ENCODE peak calls at places on chromosomes 13 and 19, in six cellular contexts. T is colonic mucosa, Z is H1, O is heart left ventricle, N is thoracic aorta, I is tibial artery. Y is an unnamed sample. For H3K4me1, the result is how much of the 10 kb centered on the place peaks cover.

GRCh38 chr13:113086031-113086750 is 19.4 kb upstream of the F7 start:
- DNase-seq in T (no peak), Z (no peak), O (peak), N (no peak), I (no peak), Y (no peak)

GRCh38 chr19:53991224-53992113 is at the start of gene CACNG6:
- DNase-seq in T (no peak), Z (no peak), O (no peak), N (no peak), I (no peak), Y (no peak)

GRCh38 chr19:19866599-19867248 is 1.0 kb downstream of the ZNF253 start:
- DNase-seq in T (peak), Z (peak), O (no peak), N (no peak), I (peak), Y (no peak)

GRCh38 chr13:71320452-71320851 is 546.6 kb downstream of the DACH1 start:
- DNase-seq in T (peak), Z (no peak), O (no peak), N (no peak), I (no peak), Y (no peak)

GRCh38 chr13:113724780-113725315 is 34.2 kb upstream of the TMEM255B start:
- DNase-seq in T (peak), Z (no peak), O (peak), N (peak), I (peak), Y (peak)

GRCh38 chr13:99028890-99029289 is 51.0 kb upstream of the DOCK9 start:
- DNase-seq in T (peak), Z (peak), O (no peak), N (no peak), I (no peak), Y (no peak)

GRCh38 chr19:1621021-1621420 is 15.8 kb upstream of the UQCR11 start:
- DNase-seq in T (no peak), Z (no peak), O (peak), N (no peak), I (no peak), Y (no peak)

GRCh38 chr13:114078501-114079451 is 53.6 kb downstream of the RASA3 start:
- DNase-seq in T (no peak), Z (no peak), O (peak), N (no peak), I (peak), Y (no peak)

GRCh38 chr19:21617740-21618339 is 112.4 kb downstream of the ZNF429 start:
- DNase-seq in T (no peak), Z (no peak), O (no peak), N (no peak), I (no peak), Y (no peak)

GRCh38 chr19:11843741-11844140 is 4.8 kb upstream of the ZNF439 start:
- DNase-seq in T (no peak), Z (no peak), O (no peak), N (no peak), I (no peak), Y (no peak)

GRCh38 chr19:47111081-47111589 is 2.4 kb downstream of the ZC3H4 start:
- DNase-seq in T (peak), Z (no peak), O (peak), N (no peak), I (no peak), Y (no peak)

GRCh38 chr13:113596321-113597200 is 12.0 kb downstream of the TFDP1 start:
- DNase-seq in T (no peak), Z (no peak), O (peak), N (no peak), I (peak), Y (no peak)

GRCh38 chr13:43799191-43799590 is 12.4 kb upstream of the ENOX1 start:
- DNase-seq in T (no peak), Z (no peak), O (no peak), N (no peak), I (no peak), Y (no peak)

GRCh38 chr19:41870401-41870873 is 6.6 kb upstream of the CD79A start:
- DNase-seq in T (no peak), Z (no peak), O (no peak), N (no peak), I (no peak), Y (no peak)

GRCh38 chr19:9911524-9911923 is 24.8 kb downstream of the OLFM2 start:
- DNase-seq in T (no peak), Z (no peak), O (no peak), N (no peak), I (no peak), Y (no peak)

GRCh38 chr19:10719466-10719961 is 1.6 kb downstream of the DNM2 start:
- DNase-seq in T (no peak), Z (no peak), O (no peak), N (no peak), I (no peak), Y (no peak)

GRCh38 chr13:110524484-110525254 is 36.9 kb downstream of the RAB20 start:
- DNase-seq in T (peak), Z (no peak), O (peak), N (no peak), I (no peak), Y (no peak)

GRCh38 chr13:108895220-108895704 is 265.9 kb downstream of the MYO16 start:
- DNase-seq in T (no peak), Z (no peak), O (no peak), N (no peak), I (no peak), Y (peak)

GRCh38 chr13:24148414-24149305 is 11.9 kb upstream of the SPATA13 start:
- DNase-seq in T (no peak), Z (peak), O (no peak), N (no peak), I (no peak), Y (no peak)

GRCh38 chr13:20911037-20911436 is 8.5 kb upstream of the XPO4 start:
- DNase-seq in T (no peak), Z (no peak), O (no peak), N (no peak), I (no peak), Y (no peak)

GRCh38 chr13:44231786-44232516 is 141.7 kb upstream of the SERP2 start:
- DNase-seq in T (peak), Z (peak), O (no peak), N (no peak), I (peak), Y (peak)

GRCh38 chr13:77388944-77389616 is 62.2 kb upstream of the MYCBP2 start:
- DNase-seq in T (no peak), Z (no peak), O (no peak), N (no peak), I (no peak), Y (no peak)

GRCh38 chr19:5908773-5909442 is 4.2 kb downstream of the VMAC start:
- DNase-seq in T (no peak), Z (no peak), O (no peak), N (no peak), I (no peak), Y (no peak)

GRCh38 chr19:5910638-5910907 is 3.5 kb upstream of the CAPS start:
- DNase-seq in T (no peak), Z (no peak), O (no peak), N (no peak), I (no peak), Y (no peak)

GRCh38 chr19:5904302-5905071 is at the start of gene VMAC:
- DNase-seq in T (peak), Z (peak), O (peak), N (peak), I (peak), Y (peak)

GRCh38 chr19:5905072-5905778 is 553 bp downstream of the VMAC start:
- DNase-seq in T (no peak), Z (no peak), O (no peak), N (no peak), I (no peak), Y (no peak)

DNA sequence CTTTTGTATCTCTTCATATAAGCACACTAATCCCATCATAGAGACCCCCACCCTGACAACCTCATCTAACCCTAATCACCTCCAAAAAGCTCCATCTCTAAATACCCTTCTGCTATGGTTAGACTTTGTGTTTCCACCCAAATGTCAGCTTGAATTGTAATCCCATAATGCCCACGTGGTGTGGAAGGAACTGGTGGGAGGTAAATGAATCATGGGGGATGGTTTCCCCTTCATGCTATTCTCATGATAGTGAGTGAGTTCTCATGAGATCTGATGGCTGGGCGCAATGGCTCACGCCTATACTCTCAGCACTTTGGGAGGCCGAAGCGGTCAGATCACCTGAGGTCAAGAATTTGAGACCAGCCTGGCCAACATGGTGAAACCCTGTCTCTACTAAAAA is 2.5 kb downstream of the VMAC start:
- DNase-seq in T (no peak), Z (no peak), O (no peak), N (no peak), I (no peak), Y (no peak)
- H3K4me1 ChIP-seq in T (under half), Z (under half), O (under half), N (under half), I (under half), Y (half or more)

GRCh38 chr19:38004505-38005223 is 97.7 kb downstream of the SIPA1L3 start:
- DNase-seq in T (peak), Z (no peak), O (peak), N (peak), I (peak), Y (peak)

GRCh38 chr19:38005224-38005614 is 98.2 kb downstream of the SIPA1L3 start:
- DNase-seq in T (no peak), Z (no peak), O (no peak), N (no peak), I (no peak), Y (no peak)

GRCh38 chr19:38003427-38004099 is 96.6 kb downstream of the SIPA1L3 start:
- DNase-seq in T (peak), Z (no peak), O (peak), N (peak), I (peak), Y (peak)

GRCh38 chr19:38004100-38004504 is 97.1 kb downstream of the SIPA1L3 start:
- DNase-seq in T (no peak), Z (no peak), O (no peak), N (no peak), I (no peak), Y (no peak)

DNA sequence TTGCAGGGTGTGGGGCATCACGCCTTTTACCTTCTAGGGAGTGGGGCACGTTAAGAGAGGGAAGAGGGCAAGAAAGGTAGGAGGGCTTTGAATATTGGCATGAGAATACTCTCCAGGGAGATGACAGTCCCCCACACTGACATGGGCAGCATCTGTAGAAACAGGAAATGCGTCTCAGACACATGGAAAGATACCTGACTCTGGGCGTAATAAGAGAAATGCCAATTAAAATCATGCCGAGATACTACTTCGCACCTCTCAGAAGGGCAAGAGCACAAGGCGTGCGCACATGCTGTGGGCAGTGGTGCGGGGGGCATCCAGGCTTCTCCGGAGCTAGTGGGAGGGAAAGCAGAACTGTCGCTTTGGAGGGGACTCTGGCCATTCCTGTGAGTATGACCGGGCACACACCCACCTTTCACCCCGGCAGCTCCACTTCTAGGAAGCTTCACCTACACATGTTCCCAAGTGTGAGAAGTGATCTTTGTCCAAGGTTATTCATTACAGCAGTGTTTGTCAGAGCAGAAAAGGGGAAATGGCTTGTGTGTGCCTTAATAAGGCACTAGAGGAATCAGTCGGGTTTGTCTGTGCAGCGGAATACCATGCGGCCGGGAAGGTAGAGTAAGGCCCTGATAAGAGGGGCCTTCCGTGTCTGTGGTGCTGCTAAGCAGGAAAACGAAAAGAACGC is 99.5 kb downstream of the SIPA1L3 start:
- DNase-seq in T (no peak), Z (no peak), O (no peak), N (no peak), I (no peak), Y (no peak)
- H3K4me1 ChIP-seq in T (under half), Z (under half), O (under half), N (under half), I (under half), Y (under half)

GRCh38 chr19:3109491-3109890 is 15.3 kb downstream of the GNA11 start:
- DNase-seq in T (no peak), Z (no peak), O (no peak), N (no peak), I (no peak), Y (no peak)

GRCh38 chr19:3107658-3108057 is 13.5 kb downstream of the GNA11 start:
- DNase-seq in T (no peak), Z (no peak), O (no peak), N (no peak), I (no peak), Y (no peak)

GRCh38 chr19:3110126-3110825 is 16.1 kb downstream of the GNA11 start:
- DNase-seq in T (no peak), Z (no peak), O (no peak), N (no peak), I (no peak), Y (no peak)

GRCh38 chr19:3106509-3107141 is 12.5 kb downstream of the GNA11 start:
- DNase-seq in T (no peak), Z (no peak), O (no peak), N (no peak), I (no peak), Y (no peak)

DNA sequence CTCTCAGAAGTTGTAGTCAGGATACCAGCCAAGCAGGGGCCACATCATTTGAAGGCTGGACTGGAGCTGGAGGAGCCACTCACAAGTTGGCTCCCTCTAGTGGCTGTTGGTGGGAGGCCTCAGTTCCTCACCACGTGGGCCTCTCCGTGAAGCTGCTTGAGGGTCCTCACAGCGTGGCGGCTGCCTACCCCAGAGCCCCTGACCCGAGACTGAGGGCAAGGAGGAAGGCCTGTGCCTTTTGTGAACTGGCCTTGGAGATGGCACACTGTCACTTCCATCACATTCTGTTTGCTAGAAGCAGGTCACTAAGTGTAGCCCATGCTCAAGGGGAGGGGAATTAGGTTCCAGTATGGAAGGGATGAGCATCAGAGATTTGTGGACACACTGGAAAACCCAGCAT is 14.6 kb downstream of the GNA11 start:
- DNase-seq in T (peak), Z (peak), O (no peak), N (no peak), I (peak), Y (peak)
- H3K4me1 ChIP-seq in T (under half), Z (under half), O (half or more), N (under half), I (under half), Y (under half)

DNA sequence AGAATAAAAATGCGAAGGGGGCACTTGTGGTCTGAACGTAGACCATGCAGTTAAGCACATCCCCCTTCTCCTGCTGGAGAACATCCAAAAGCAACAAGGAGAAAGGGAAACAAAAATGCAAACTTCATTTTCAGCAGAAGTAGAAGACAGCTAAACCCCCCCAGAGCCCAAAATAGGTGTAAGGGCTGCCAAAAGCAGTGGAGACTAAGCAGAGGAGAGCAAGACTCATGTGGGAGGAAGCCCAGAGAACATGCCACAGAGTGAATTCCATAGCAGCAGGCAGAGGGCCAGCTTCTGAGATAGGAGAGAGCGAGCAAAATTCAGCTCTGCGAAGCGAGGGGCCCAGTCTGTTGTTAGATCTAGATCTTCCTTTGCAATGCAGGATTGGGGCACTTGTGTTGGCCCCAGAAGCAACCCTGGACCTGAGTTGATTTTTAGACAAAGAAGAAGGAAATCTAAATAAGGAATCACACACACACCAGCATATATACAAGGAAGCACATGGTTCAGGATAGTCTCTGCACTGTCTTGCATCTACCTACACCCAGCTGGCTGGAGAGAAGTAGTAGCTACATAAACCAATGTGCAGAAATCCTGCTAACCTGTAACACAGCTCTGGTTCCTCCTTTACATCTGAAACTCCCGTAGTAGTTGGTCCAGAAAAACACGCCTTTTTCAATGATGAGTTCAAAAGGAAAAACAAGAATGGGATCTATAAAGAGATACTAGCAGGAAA is 199.6 kb downstream of the SPRY2 start:
- DNase-seq in T (no peak), Z (no peak), O (no peak), N (peak), I (peak), Y (no peak)
- H3K4me1 ChIP-seq in T (under half), Z (under half), O (under half), N (under half), I (half or more), Y (under half)

GRCh38 chr19:16368385-16369305 is 44.0 kb downstream of the KLF2 start:
- DNase-seq in T (no peak), Z (no peak), O (peak), N (no peak), I (no peak), Y (no peak)
- H3K4me1 ChIP-seq in T (under half), Z (under half), O (under half), N (under half), I (under half), Y (half or more)